ENCODE peak calls at places on chromosomes 7 and 10, in eight cellular contexts. L is A549, R is GM13977, M is fibroblast of the aortic adventitia, V is IMR-90, A is H9, Y is colonic mucosa, X is AG10803. U is an unnamed sample.

GRCh38 chr10:20492447-20492846 is 404.7 kb downstream of the NEBL start:
- DNase-seq in L (peak), R (no peak), M (no peak), V (no peak), A (no peak), Y (no peak), X (no peak), U (no peak)

GRCh38 chr10:71459513-71459912 is 62.8 kb downstream of the CDH23 start:
- DNase-seq in L (no peak), R (no peak), M (no peak), V (no peak), A (peak), Y (no peak), X (no peak), U (no peak)

GRCh38 chr7:139722604-139723003 is 55.2 kb downstream of the HIPK2 start:
- DNase-seq in L (no peak), R (no peak), M (no peak), V (no peak), A (no peak), Y (no peak), X (no peak), U (no peak)

GRCh38 chr7:87600130-87601124 is at the start of gene ABCB1:
- DNase-seq in L (peak), R (peak), M (peak), V (peak), A (peak), Y (peak), X (peak), U (no peak)

GRCh38 chr10:70593513-70593890 is 9.0 kb downstream of the PRF1 start:
- DNase-seq in L (no peak), R (no peak), M (no peak), V (no peak), A (no peak), Y (peak), X (no peak), U (no peak)

GRCh38 chr7:158407581-158408331 is 179.9 kb downstream of the PTPRN2 start:
- DNase-seq in L (peak), R (peak), M (no peak), V (no peak), A (no peak), Y (no peak), X (peak), U (peak)

GRCh38 chr7:55498142-55498541 is 74.2 kb downstream of the VOPP1 start:
- DNase-seq in L (no peak), R (no peak), M (no peak), V (no peak), A (no peak), Y (no peak), X (no peak), U (no peak)

GRCh38 chr10:929965-930364 is 1.5 kb downstream of the LARP4B start:
- DNase-seq in L (no peak), R (peak), M (no peak), V (no peak), A (no peak), Y (no peak), X (no peak), U (no peak)

GRCh38 chr7:916291-916941 is 38.1 kb downstream of the ADAP1 start:
- DNase-seq in L (no peak), R (no peak), M (no peak), V (no peak), A (no peak), Y (no peak), X (no peak), U (no peak)

GRCh38 chr10:52410916-52411315 is 96.8 kb downstream of the DKK1 start:
- DNase-seq in L (no peak), R (no peak), M (no peak), V (no peak), A (no peak), Y (no peak), X (no peak), U (no peak)

DNA sequence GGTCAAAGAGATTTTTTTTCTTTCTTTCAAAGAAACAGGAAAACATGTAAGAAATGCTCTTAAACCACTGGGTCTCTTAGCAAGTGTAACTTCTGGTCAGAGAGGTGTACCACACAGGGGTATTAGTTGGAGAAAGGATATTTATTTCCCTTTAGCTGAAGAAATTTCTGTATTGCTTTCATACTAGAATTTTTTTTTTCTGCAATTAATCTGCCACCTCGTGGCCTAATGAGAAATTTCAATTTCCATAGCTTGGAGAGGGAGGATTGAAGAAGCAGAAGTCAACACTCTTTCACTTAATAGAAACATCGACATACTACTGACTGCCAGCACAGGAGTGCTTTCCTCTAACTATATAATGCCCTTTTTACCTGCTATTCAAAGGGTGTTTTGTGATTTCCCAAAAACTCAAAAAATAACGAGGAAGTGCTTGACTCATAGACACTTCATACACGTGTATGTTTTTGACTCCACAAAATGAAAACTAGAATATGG is 177.6 kb upstream of the NAMPT start:
- DNase-seq in L (peak), R (peak), M (peak), V (peak), A (no peak), Y (no peak), X (peak), U (no peak)
- TF ChIP-seq CTCF in L (peak), R (peak), M (peak), V (peak), A (peak), Y (peak), X (peak), U (peak)

GRCh38 chr7:6403907-6404306 is 43.8 kb downstream of the DAGLB start:
- DNase-seq in L (no peak), R (no peak), M (no peak), V (no peak), A (no peak), Y (no peak), X (no peak), U (no peak)
- TF ChIP-seq CTCF in L (no peak), R (no peak), M (no peak), V (no peak), A (no peak), Y (no peak), X (no peak), U (no peak)

DNA sequence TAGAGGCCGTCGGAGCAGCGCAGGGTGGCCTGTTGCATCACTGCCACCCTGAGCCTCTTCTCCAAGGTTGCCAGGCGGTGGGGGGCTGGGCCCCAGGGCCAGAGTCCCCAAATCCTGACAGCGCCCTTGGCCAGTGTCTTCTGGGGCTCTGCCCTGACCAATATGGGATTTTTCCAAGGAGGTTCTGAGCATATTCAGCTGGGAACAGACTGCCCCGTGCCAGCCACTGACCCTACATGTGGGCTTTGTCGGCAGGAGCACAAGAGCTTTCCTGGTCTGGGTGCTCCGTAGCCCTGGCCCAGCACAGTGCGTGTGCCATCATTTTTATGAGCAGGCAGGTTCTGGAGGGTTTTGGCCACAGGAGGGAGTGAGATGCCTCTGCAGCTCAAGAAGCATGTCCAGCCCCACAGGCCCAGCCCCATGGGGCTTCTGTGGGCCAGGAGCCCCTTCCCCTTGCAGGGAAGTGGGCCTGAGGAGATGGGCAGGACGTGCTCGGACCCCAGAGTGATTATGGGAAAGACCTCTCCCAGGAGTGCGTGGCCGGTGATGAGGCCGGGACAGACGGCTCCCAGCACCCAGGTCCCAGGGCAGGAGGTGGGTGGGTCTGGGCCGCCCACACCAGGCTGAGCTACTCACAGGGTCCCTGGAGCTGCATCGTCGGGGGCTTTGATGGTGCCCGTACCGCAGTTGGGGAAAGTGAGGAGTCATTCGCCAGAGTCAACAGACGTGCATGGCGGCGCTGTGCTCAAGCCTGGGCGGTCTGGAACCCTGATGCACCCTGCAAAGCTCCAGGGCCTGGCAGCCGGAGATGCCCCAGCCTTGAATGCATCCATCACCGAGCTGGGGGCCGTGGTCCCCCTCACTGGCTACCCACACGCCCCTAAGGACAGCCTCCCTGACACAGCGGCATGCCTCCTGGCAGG is 66.6 kb downstream of the PWWP2B start:
- DNase-seq in L (no peak), R (peak), M (peak), V (no peak), A (no peak), Y (no peak), X (peak), U (no peak)
- TF ChIP-seq CTCF in L (no peak), R (peak), M (peak), V (peak), A (peak), Y (no peak), X (peak), U (peak)

DNA sequence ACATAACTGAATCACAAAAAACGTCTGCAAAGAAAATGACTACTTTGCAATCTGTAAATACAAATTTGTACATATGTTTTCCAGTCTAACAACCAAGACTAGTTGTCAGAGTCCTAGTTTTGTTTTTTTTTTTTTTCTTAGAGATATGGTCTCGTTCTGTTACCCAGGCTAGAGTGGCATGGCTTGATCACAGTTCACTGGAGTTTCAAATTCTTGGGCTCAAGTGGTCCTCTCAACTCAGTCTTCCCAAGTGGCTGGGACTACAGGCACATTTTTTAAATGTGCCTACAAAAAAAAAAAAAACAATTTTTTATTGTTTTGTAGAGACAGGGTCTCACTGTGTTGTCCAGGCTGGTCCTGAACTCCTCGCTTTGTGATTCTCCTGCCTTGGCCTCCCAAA is 70.8 kb downstream of the ORC5 start:
- DNase-seq in L (no peak), R (no peak), M (no peak), V (no peak), A (no peak), Y (no peak), X (no peak), U (no peak)
- TF ChIP-seq CTCF in L (no peak), R (no peak), M (no peak), V (no peak), A (no peak), Y (no peak), X (no peak), U (no peak)

GRCh38 chr7:26681819-26682418 is 182.5 kb downstream of the SKAP2 start:
- DNase-seq in L (peak), R (peak), M (peak), V (peak), A (no peak), Y (no peak), X (peak), U (peak)

GRCh38 chr7:26684447-26684846 is 179.9 kb downstream of the SKAP2 start:
- DNase-seq in L (no peak), R (no peak), M (no peak), V (peak), A (no peak), Y (no peak), X (no peak), U (no peak)

GRCh38 chr7:26683277-26683676 is 181.1 kb downstream of the SKAP2 start:
- DNase-seq in L (no peak), R (no peak), M (no peak), V (no peak), A (no peak), Y (no peak), X (no peak), U (no peak)

GRCh38 chr7:26685636-26686035 is 178.8 kb downstream of the SKAP2 start:
- DNase-seq in L (no peak), R (no peak), M (no peak), V (peak), A (no peak), Y (no peak), X (no peak), U (no peak)

DNA sequence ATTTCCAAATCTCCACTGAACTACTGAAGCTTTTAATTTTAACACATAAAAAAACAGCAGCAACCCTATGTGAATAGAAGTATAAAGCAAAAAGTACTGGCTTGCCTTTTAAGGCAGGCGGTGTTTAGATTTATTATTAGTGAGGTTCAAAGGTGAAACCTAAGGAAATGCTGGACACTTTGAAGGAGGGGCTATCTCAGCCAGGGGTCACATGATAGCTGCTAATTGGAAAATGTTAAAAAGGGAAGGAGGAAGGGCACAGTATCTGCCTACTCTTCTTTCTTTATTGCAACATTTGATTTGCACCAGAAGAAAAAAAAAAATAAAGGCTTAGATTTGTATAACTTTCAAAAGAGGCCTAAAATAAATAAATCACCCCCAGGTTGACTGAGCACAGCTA is 183.8 kb downstream of the SKAP2 start:
- DNase-seq in L (no peak), R (no peak), M (no peak), V (no peak), A (no peak), Y (no peak), X (no peak), U (no peak)
- TF ChIP-seq CTCF in L (no peak), R (no peak), M (no peak), V (no peak), A (no peak), Y (no peak), X (no peak), U (no peak)

DNA sequence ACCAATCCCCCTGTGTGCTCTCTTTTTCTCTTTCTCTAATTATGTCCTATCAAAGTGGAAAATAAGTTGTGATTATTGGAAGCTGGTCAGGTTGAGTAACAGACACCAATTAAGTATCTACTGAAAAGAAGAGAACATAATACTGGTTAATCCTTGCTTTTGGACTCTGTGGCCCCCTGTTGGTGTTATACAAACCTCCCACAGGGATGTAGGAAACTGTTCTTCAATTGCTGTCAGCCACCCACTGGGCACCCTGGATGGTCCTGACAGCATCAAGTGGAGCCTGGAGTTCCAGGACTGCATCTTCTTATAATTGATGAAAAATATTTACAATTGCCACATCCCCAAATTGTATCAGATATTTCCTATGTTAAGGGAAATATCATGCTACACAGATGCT is 939.7 kb downstream of the KCNMA1 start:
- DNase-seq in L (no peak), R (no peak), M (no peak), V (no peak), A (no peak), Y (no peak), X (no peak), U (no peak)
- TF ChIP-seq CTCF in L (no peak), R (no peak), M (no peak), V (no peak), A (peak), Y (no peak), X (peak), U (no peak)

GRCh38 chr10:78288716-78289115 is 255.1 kb downstream of the RPS24 start:
- DNase-seq in L (no peak), R (no peak), M (no peak), V (no peak), A (no peak), Y (no peak), X (no peak), U (no peak)

GRCh38 chr10:78292250-78292986 is 258.8 kb downstream of the RPS24 start:
- DNase-seq in L (no peak), R (no peak), M (no peak), V (no peak), A (no peak), Y (no peak), X (no peak), U (no peak)

GRCh38 chr10:78287618-78288017 is 254.0 kb downstream of the RPS24 start:
- DNase-seq in L (no peak), R (no peak), M (no peak), V (no peak), A (no peak), Y (no peak), X (no peak), U (no peak)

GRCh38 chr10:78291733-78292132 is 258.1 kb downstream of the RPS24 start:
- DNase-seq in L (no peak), R (no peak), M (no peak), V (no peak), A (no peak), Y (no peak), X (no peak), U (no peak)

GRCh38 chr10:78290131-78290750 is 256.6 kb downstream of the RPS24 start:
- DNase-seq in L (no peak), R (no peak), M (no peak), V (peak), A (peak), Y (no peak), X (no peak), U (no peak)
- TF ChIP-seq CTCF in L (no peak), R (no peak), M (no peak), V (no peak), A (peak), Y (no peak), X (no peak), U (peak)

U was measured in HFFc6.